ENCODE peak calls at places on chromosomes 13 and 19, in eight cellular contexts. P, U, Y, R, S, X, L and Q are unnamed samples. For H3K4me1 and H3K9me3, the result is how much of the 10 kb centered on the place peaks cover.

GRCh38 chr13:96431044-96431581 is 341.2 kb downstream of the HS6ST3 start:
- DNase-seq in P (no peak), U (no peak), Y (no peak), R (no peak), S (no peak), X (no peak), L (no peak), Q (no peak)

GRCh38 chr13:36345438-36346221 is 564 bp downstream of the SPART start:
- DNase-seq in P (peak), U (peak), Y (peak), R (peak), S (peak), X (peak), L (peak), Q (peak)

GRCh38 chr19:47157455-47158321 is 27.1 kb downstream of the SAE1 start:
- DNase-seq in P (peak), U (peak), Y (peak), R (peak), S (no peak), X (peak), L (no peak), Q (peak)

GRCh38 chr13:19958119-19959111 is at the start of gene ZMYM2:
- DNase-seq in P (peak), U (peak), Y (peak), R (peak), S (peak), X (peak), L (peak), Q (peak)

GRCh38 chr19:4043410-4043809 is 23.3 kb downstream of the ZBTB7A start:
- DNase-seq in P (no peak), U (no peak), Y (no peak), R (no peak), S (no peak), X (no peak), L (no peak), Q (no peak)

GRCh38 chr19:16368385-16369305 is 44.0 kb downstream of the KLF2 start:
- DNase-seq in P (no peak), U (no peak), Y (no peak), R (no peak), S (no peak), X (no peak), L (peak), Q (no peak)

GRCh38 chr13:41136396-41137031 is 3.9 kb upstream of the KBTBD6 start:
- DNase-seq in P (no peak), U (no peak), Y (no peak), R (no peak), S (no peak), X (no peak), L (no peak), Q (no peak)

GRCh38 chr13:113883314-113883811 is 19.5 kb upstream of the GAS6 start:
- DNase-seq in P (no peak), U (no peak), Y (no peak), R (no peak), S (no peak), X (peak), L (no peak), Q (peak)

GRCh38 chr13:50643055-50643454 is 200.4 kb downstream of the DLEU7 start:
- DNase-seq in P (no peak), U (no peak), Y (no peak), R (no peak), S (no peak), X (no peak), L (no peak), Q (no peak)

GRCh38 chr13:28743499-28744083 is 24.8 kb upstream of the SLC46A3 start:
- DNase-seq in P (no peak), U (no peak), Y (no peak), R (no peak), S (peak), X (no peak), L (no peak), Q (no peak)

GRCh38 chr13:24503376-24503690 is 9.2 kb downstream of the PARP4 start:
- DNase-seq in P (no peak), U (no peak), Y (no peak), R (no peak), S (no peak), X (no peak), L (no peak), Q (no peak)

GRCh38 chr13:109243311-109243951 is 543.0 kb downstream of the IRS2 start:
- DNase-seq in P (no peak), U (no peak), Y (peak), R (no peak), S (peak), X (no peak), L (no peak), Q (no peak)

GRCh38 chr19:53576941-53577653 is 39.2 kb downstream of the ZNF331 start:
- DNase-seq in P (no peak), U (no peak), Y (no peak), R (no peak), S (no peak), X (no peak), L (no peak), Q (no peak)

GRCh38 chr19:10766681-10767201 is 48.9 kb downstream of the DNM2 start:
- DNase-seq in P (no peak), U (peak), Y (peak), R (peak), S (peak), X (peak), L (no peak), Q (peak)

GRCh38 chr19:46896076-46896794 is 35.4 kb downstream of the ARHGAP35 start:
- DNase-seq in P (no peak), U (no peak), Y (no peak), R (no peak), S (no peak), X (no peak), L (no peak), Q (no peak)

GRCh38 chr13:53422415-53422814 is 393.8 kb downstream of the OLFM4 start:
- DNase-seq in P (no peak), U (no peak), Y (no peak), R (no peak), S (no peak), X (no peak), L (no peak), Q (no peak)

GRCh38 chr19:49362048-49362925 is at the start of gene TEAD2:
- DNase-seq in P (peak), U (peak), Y (peak), R (peak), S (peak), X (peak), L (no peak), Q (peak)

GRCh38 chr13:27353166-27353583 is 71.2 kb upstream of the GTF3A start:
- DNase-seq in P (no peak), U (no peak), Y (peak), R (no peak), S (no peak), X (no peak), L (no peak), Q (no peak)

GRCh38 chr19:29965529-29965928 is 23.5 kb downstream of the URI1 start:
- DNase-seq in P (no peak), U (no peak), Y (peak), R (no peak), S (no peak), X (no peak), L (no peak), Q (no peak)

GRCh38 chr13:112579310-112579843 is 8.6 kb downstream of the TUBGCP3 start:
- DNase-seq in P (no peak), U (no peak), Y (no peak), R (no peak), S (no peak), X (no peak), L (no peak), Q (no peak)

GRCh38 chr19:46634656-46635218 is 1.3 kb downstream of the GNG8 start:
- DNase-seq in P (no peak), U (no peak), Y (no peak), R (no peak), S (no peak), X (no peak), L (no peak), Q (peak)

GRCh38 chr13:93430346-93430745 is 203.7 kb downstream of the GPC6 start:
- DNase-seq in P (no peak), U (no peak), Y (no peak), R (no peak), S (peak), X (no peak), L (no peak), Q (no peak)

GRCh38 chr19:47240996-47241918 is 10.3 kb upstream of the BBC3 start:
- DNase-seq in P (peak), U (peak), Y (peak), R (peak), S (peak), X (peak), L (peak), Q (peak)

GRCh38 chr13:29937836-29938235 is 87.4 kb upstream of the UBL3 start:
- DNase-seq in P (no peak), U (no peak), Y (no peak), R (no peak), S (no peak), X (no peak), L (peak), Q (no peak)

GRCh38 chr19:6242677-6243076 is 37.1 kb downstream of the MLLT1 start:
- DNase-seq in P (no peak), U (no peak), Y (no peak), R (no peak), S (no peak), X (no peak), L (no peak), Q (no peak)

GRCh38 chr19:50477751-50478515 is 1.3 kb upstream of the GARIN5A start:
- DNase-seq in P (no peak), U (no peak), Y (no peak), R (no peak), S (no peak), X (no peak), L (no peak), Q (peak)

GRCh38 chr19:4971424-4971793 is 2.5 kb downstream of the KDM4B start:
- DNase-seq in P (no peak), U (no peak), Y (no peak), R (no peak), S (peak), X (peak), L (no peak), Q (peak)

GRCh38 chr13:80251403-80251802 is 89.5 kb downstream of the SPRY2 start:
- DNase-seq in P (no peak), U (no peak), Y (peak), R (no peak), S (peak), X (no peak), L (no peak), Q (no peak)

GRCh38 chr19:41226874-41227390 is 7.9 kb downstream of the AXL start:
- DNase-seq in P (no peak), U (no peak), Y (no peak), R (no peak), S (no peak), X (no peak), L (no peak), Q (no peak)

GRCh38 chr19:15913830-15914229 is 16.0 kb upstream of the CYP4F2 start:
- DNase-seq in P (no peak), U (no peak), Y (no peak), R (no peak), S (no peak), X (no peak), L (no peak), Q (no peak)

GRCh38 chr19:10836478-10837325 is 690 bp upstream of the TMED1 start:
- DNase-seq in P (peak), U (peak), Y (peak), R (peak), S (peak), X (peak), L (peak), Q (peak)

GRCh38 chr19:15296841-15297415 is 35.4 kb downstream of the BRD4 start:
- DNase-seq in P (no peak), U (no peak), Y (no peak), R (no peak), S (no peak), X (no peak), L (no peak), Q (no peak)

GRCh38 chr13:102800145-102801041 is 1.5 kb downstream of the BIVM start:
- DNase-seq in P (peak), U (peak), Y (peak), R (peak), S (peak), X (peak), L (peak), Q (peak)
- H3K4me1 ChIP-seq in P (under half), U (half or more), Y (under half), R (half or more), S (under half), X (under half), L (under half), Q (under half)

GRCh38 chr19:794989-795658 is 2.1 kb upstream of the PTBP1 start:
- DNase-seq in P (peak), U (no peak), Y (no peak), R (no peak), S (no peak), X (no peak), L (peak), Q (peak)
- H3K4me3 ChIP-seq in P (peak), U (no peak), Y (no peak), R (no peak), S (no peak), X (no peak), L (no peak), Q (no peak)

GRCh38 chr19:45216677-45217076 is 28.5 kb downstream of the EXOC3L2 start:
- DNase-seq in P (no peak), U (no peak), Y (no peak), R (no peak), S (no peak), X (no peak), L (no peak), Q (no peak)
- H3K9me3 ChIP-seq in P (under half), U (under half), Y (under half), R (under half), S (under half), X (under half), L (under half), Q (under half)

GRCh38 chr13:33277946-33278345 is 7.6 kb downstream of the STARD13 start:
- DNase-seq in P (no peak), U (no peak), Y (peak), R (no peak), S (no peak), X (no peak), L (no peak), Q (no peak)

GRCh38 chr13:33275916-33276315 is 9.6 kb downstream of the STARD13 start:
- DNase-seq in P (no peak), U (no peak), Y (no peak), R (no peak), S (no peak), X (no peak), L (no peak), Q (no peak)

GRCh38 chr13:33278923-33279322 is 6.6 kb downstream of the STARD13 start:
- DNase-seq in P (no peak), U (no peak), Y (no peak), R (no peak), S (no peak), X (no peak), L (no peak), Q (no peak)

GRCh38 chr13:33276581-33276980 is 9.0 kb downstream of the STARD13 start:
- DNase-seq in P (no peak), U (no peak), Y (no peak), R (no peak), S (peak), X (no peak), L (no peak), Q (no peak)

DNA sequence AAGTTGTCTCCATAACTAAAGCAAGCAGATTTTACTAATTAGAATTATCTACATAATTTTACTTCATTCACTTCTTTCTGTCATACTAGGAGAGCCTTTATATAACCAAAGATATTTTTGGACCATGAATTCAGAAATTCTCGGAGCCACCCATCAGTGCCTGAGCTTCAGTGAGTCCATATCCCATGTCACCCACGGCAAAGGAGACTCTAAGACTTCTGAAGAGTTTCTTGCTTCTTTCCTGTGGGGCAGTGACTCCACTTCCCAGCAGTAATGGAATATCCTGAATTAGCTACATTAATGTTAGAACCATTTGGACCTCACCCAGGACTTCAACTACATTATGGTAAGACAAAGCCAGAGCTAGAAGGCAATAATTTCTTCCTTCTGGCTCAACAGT is 8.2 kb downstream of the STARD13 start:
- DNase-seq in P (no peak), U (no peak), Y (no peak), R (no peak), S (no peak), X (no peak), L (no peak), Q (no peak)
- H3K4me1 ChIP-seq in P (under half), U (half or more), Y (under half), R (half or more), S (half or more), X (under half), L (under half), Q (under half)